ENCODE peak calls at places on chromosomes 4 and X, in eight cellular contexts. One of them, this sample, is unnamed.

GRCh38 chr4:169030575-169030982 is 20.5 kb upstream of the CBR4 start:
- DNase-seq in AG09319: no peak
- DNase-seq in activated CD8-positive, alpha-beta T cell treated with anti-CD3 and anti-CD28 coated beads for 36 hours: no peak
- DNase-seq in fibroblast of mammary gland: peak; percentile 49
- DNase-seq in Peyer's patch: no peak
- DNase-seq in GM23338: no peak
- DNase-seq in Calu3: no peak
- DNase-seq in lower lobe of right lung: no peak
- DNase-seq in this sample: no peak

GRCh38 chr4:74097631-74098550 is 1.1 kb downstream of the CXCL2 start:
- DNase-seq in lower lobe of right lung: no peak
- DNase-seq in AG09319: no peak
- DNase-seq in Calu3: peak; percentile 34
- DNase-seq in GM23338: no peak
- DNase-seq in activated CD8-positive, alpha-beta T cell treated with anti-CD3 and anti-CD28 coated beads for 36 hours: no peak
- DNase-seq in fibroblast of mammary gland: no peak
- DNase-seq in Peyer's patch: no peak
- DNase-seq in this sample: no peak

GRCh38 chrX:47483310-47484268 is 567 bp upstream of the ZNF41 start:
- DNase-seq in activated CD8-positive, alpha-beta T cell treated with anti-CD3 and anti-CD28 coated beads for 36 hours: no peak
- DNase-seq in fibroblast of mammary gland: peak; percentile 41
- DNase-seq in AG09319: no peak
- DNase-seq in Calu3: peak; percentile 11
- DNase-seq in lower lobe of right lung: peak; percentile 44
- DNase-seq in Peyer's patch: peak; percentile 50
- DNase-seq in GM23338: peak; percentile 22
- DNase-seq in this sample: peak; percentile 9

GRCh38 chrX:48918303-48918643 is 551 bp downstream of the PIM2 start:
- DNase-seq in AG09319: no peak
- DNase-seq in Calu3: no peak
- DNase-seq in GM23338: no peak
- DNase-seq in Peyer's patch: no peak
- DNase-seq in lower lobe of right lung: no peak
- DNase-seq in activated CD8-positive, alpha-beta T cell treated with anti-CD3 and anti-CD28 coated beads for 36 hours: peak; percentile 4
- DNase-seq in fibroblast of mammary gland: no peak
- DNase-seq in this sample: no peak

GRCh38 chr4:138078751-138079150 is 163.4 kb downstream of the SLC7A11 start:
- DNase-seq in GM23338: no peak
- DNase-seq in Calu3: no peak
- DNase-seq in lower lobe of right lung: no peak
- DNase-seq in activated CD8-positive, alpha-beta T cell treated with anti-CD3 and anti-CD28 coated beads for 36 hours: no peak
- DNase-seq in AG09319: no peak
- DNase-seq in fibroblast of mammary gland: peak; percentile 11
- DNase-seq in Peyer's patch: no peak
- DNase-seq in this sample: no peak

GRCh38 chrX:153944140-153944799 is at the start of gene RENBP:
- DNase-seq in AG09319: no peak
- DNase-seq in activated CD8-positive, alpha-beta T cell treated with anti-CD3 and anti-CD28 coated beads for 36 hours: peak; percentile 60
- DNase-seq in lower lobe of right lung: peak; percentile 83
- DNase-seq in fibroblast of mammary gland: no peak
- DNase-seq in Calu3: no peak
- DNase-seq in GM23338: peak; percentile 70
- DNase-seq in Peyer's patch: peak; percentile 63
- DNase-seq in this sample: no peak

GRCh38 chr4:148068065-148068911 is 336.4 kb downstream of the ARHGAP10 start:
- DNase-seq in GM23338: peak; percentile 45
- DNase-seq in activated CD8-positive, alpha-beta T cell treated with anti-CD3 and anti-CD28 coated beads for 36 hours: no peak
- DNase-seq in Calu3: no peak
- DNase-seq in lower lobe of right lung: no peak
- DNase-seq in fibroblast of mammary gland: no peak
- DNase-seq in Peyer's patch: no peak
- DNase-seq in AG09319: no peak
- DNase-seq in this sample: no peak

GRCh38 chr4:86586160-86586572 is 7.9 kb upstream of the PTPN13 start:
- DNase-seq in Calu3: no peak
- DNase-seq in lower lobe of right lung: no peak
- DNase-seq in AG09319: no peak
- DNase-seq in fibroblast of mammary gland: peak; percentile 22
- DNase-seq in GM23338: peak; percentile 57
- DNase-seq in activated CD8-positive, alpha-beta T cell treated with anti-CD3 and anti-CD28 coated beads for 36 hours: no peak
- DNase-seq in Peyer's patch: no peak
- DNase-seq in this sample: peak; percentile 11

GRCh38 chrX:43266487-43266886 is 389.6 kb upstream of the MAOA start:
- DNase-seq in fibroblast of mammary gland: no peak
- DNase-seq in activated CD8-positive, alpha-beta T cell treated with anti-CD3 and anti-CD28 coated beads for 36 hours: no peak
- DNase-seq in AG09319: no peak
- DNase-seq in Calu3: no peak
- DNase-seq in GM23338: no peak
- DNase-seq in lower lobe of right lung: no peak
- DNase-seq in Peyer's patch: no peak
- DNase-seq in this sample: no peak

GRCh38 chr4:98685225-98686045 is 27.0 kb upstream of the TSPAN5 start:
- DNase-seq in lower lobe of right lung: no peak
- DNase-seq in AG09319: no peak
- DNase-seq in GM23338: no peak
- DNase-seq in fibroblast of mammary gland: no peak
- DNase-seq in Calu3: no peak
- DNase-seq in Peyer's patch: no peak
- DNase-seq in activated CD8-positive, alpha-beta T cell treated with anti-CD3 and anti-CD28 coated beads for 36 hours: no peak
- DNase-seq in this sample: no peak

GRCh38 chr4:137427411-137427810 is 104.9 kb downstream of the PCDH18 start:
- DNase-seq in Calu3: no peak
- DNase-seq in lower lobe of right lung: no peak
- DNase-seq in activated CD8-positive, alpha-beta T cell treated with anti-CD3 and anti-CD28 coated beads for 36 hours: no peak
- DNase-seq in AG09319: no peak
- DNase-seq in Peyer's patch: no peak
- DNase-seq in fibroblast of mammary gland: peak; percentile 35
- DNase-seq in GM23338: no peak
- DNase-seq in this sample: no peak

GRCh38 chrX:103656623-103657022 is 27.8 kb downstream of the TCEAL1 start:
- DNase-seq in lower lobe of right lung: no peak
- DNase-seq in Peyer's patch: no peak
- DNase-seq in activated CD8-positive, alpha-beta T cell treated with anti-CD3 and anti-CD28 coated beads for 36 hours: no peak
- DNase-seq in AG09319: peak; percentile 29
- DNase-seq in GM23338: no peak
- DNase-seq in Calu3: peak; percentile 51
- DNase-seq in fibroblast of mammary gland: peak; percentile 72
- DNase-seq in this sample: peak; percentile 92

GRCh38 chr4:56410247-56410646 is 23.0 kb upstream of the AASDH start:
- DNase-seq in lower lobe of right lung: no peak
- DNase-seq in AG09319: peak; percentile 96
- DNase-seq in GM23338: peak; percentile 94
- DNase-seq in Calu3: peak; percentile 62
- DNase-seq in activated CD8-positive, alpha-beta T cell treated with anti-CD3 and anti-CD28 coated beads for 36 hours: no peak
- DNase-seq in Peyer's patch: no peak
- DNase-seq in fibroblast of mammary gland: peak; percentile 99
- DNase-seq in this sample: peak; percentile 99

GRCh38 chr4:73788411-73788810 is 48.0 kb downstream of the CXCL8 start:
- DNase-seq in AG09319: no peak
- DNase-seq in GM23338: no peak
- DNase-seq in lower lobe of right lung: no peak
- DNase-seq in Calu3: no peak
- DNase-seq in fibroblast of mammary gland: no peak
- DNase-seq in activated CD8-positive, alpha-beta T cell treated with anti-CD3 and anti-CD28 coated beads for 36 hours: no peak
- DNase-seq in Peyer's patch: no peak
- DNase-seq in this sample: no peak

GRCh38 chr4:7194251-7195137 is 2.2 kb downstream of the SORCS2 start:
- DNase-seq in lower lobe of right lung: peak; percentile 83
- DNase-seq in activated CD8-positive, alpha-beta T cell treated with anti-CD3 and anti-CD28 coated beads for 36 hours: peak; percentile 40
- DNase-seq in Peyer's patch: no peak
- DNase-seq in Calu3: peak; percentile 55
- DNase-seq in GM23338: no peak
- DNase-seq in fibroblast of mammary gland: peak; percentile 31
- DNase-seq in AG09319: no peak
- DNase-seq in this sample: no peak

GRCh38 chr4:22129454-22130075 is 181.0 kb upstream of the KCNIP4 start:
- DNase-seq in activated CD8-positive, alpha-beta T cell treated with anti-CD3 and anti-CD28 coated beads for 36 hours: peak; percentile 39
- DNase-seq in Peyer's patch: no peak
- DNase-seq in GM23338: peak; percentile 84
- DNase-seq in Calu3: peak; percentile 40
- DNase-seq in AG09319: peak; percentile 5
- DNase-seq in fibroblast of mammary gland: peak; percentile 65
- DNase-seq in lower lobe of right lung: no peak
- DNase-seq in this sample: peak; percentile 26

GRCh38 chr4:95417531-95417930 is 131.2 kb downstream of the UNC5C start:
- DNase-seq in activated CD8-positive, alpha-beta T cell treated with anti-CD3 and anti-CD28 coated beads for 36 hours: no peak
- DNase-seq in GM23338: no peak
- DNase-seq in lower lobe of right lung: no peak
- DNase-seq in Calu3: no peak
- DNase-seq in Peyer's patch: no peak
- DNase-seq in fibroblast of mammary gland: no peak
- DNase-seq in AG09319: no peak
- DNase-seq in this sample: no peak

GRCh38 chr4:1604706-1605205 is 79.4 kb downstream of the FAM53A start:
- DNase-seq in lower lobe of right lung: peak; percentile 48
- DNase-seq in fibroblast of mammary gland: no peak
- DNase-seq in Calu3: peak; percentile 65
- DNase-seq in activated CD8-positive, alpha-beta T cell treated with anti-CD3 and anti-CD28 coated beads for 36 hours: peak; percentile 62
- DNase-seq in AG09319: no peak
- DNase-seq in GM23338: no peak
- DNase-seq in Peyer's patch: no peak
- DNase-seq in this sample: no peak
- TF ChIP-seq CTCF in lower lobe of right lung: no peak
- TF ChIP-seq CTCF in fibroblast of mammary gland: no peak
- TF ChIP-seq CTCF in Calu3: peak; percentile 25
- TF ChIP-seq CTCF in activated CD8-positive, alpha-beta T cell treated with anti-CD3 and anti-CD28 coated beads for 36 hours: no peak
- TF ChIP-seq CTCF in AG09319: no peak
- TF ChIP-seq CTCF in GM23338: peak; percentile 14
- TF ChIP-seq CTCF in Peyer's patch: no peak
- TF ChIP-seq CTCF in this sample: no peak

GRCh38 chrX:13029341-13029740 is 15.1 kb downstream of the FAM9C start:
- DNase-seq in AG09319: no peak
- DNase-seq in activated CD8-positive, alpha-beta T cell treated with anti-CD3 and anti-CD28 coated beads for 36 hours: no peak
- DNase-seq in fibroblast of mammary gland: peak; percentile 30
- DNase-seq in Calu3: peak; percentile 59
- DNase-seq in Peyer's patch: no peak
- DNase-seq in GM23338: no peak
- DNase-seq in lower lobe of right lung: no peak
- DNase-seq in this sample: peak; percentile 24

GRCh38 chrX:13026877-13027652 is 17.4 kb downstream of the FAM9C start:
- DNase-seq in GM23338: no peak
- DNase-seq in AG09319: no peak
- DNase-seq in Peyer's patch: no peak
- DNase-seq in lower lobe of right lung: no peak
- DNase-seq in Calu3: no peak
- DNase-seq in fibroblast of mammary gland: no peak
- DNase-seq in activated CD8-positive, alpha-beta T cell treated with anti-CD3 and anti-CD28 coated beads for 36 hours: peak; percentile 28
- DNase-seq in this sample: no peak

GRCh38 chrX:13029831-13030771 is 14.3 kb downstream of the FAM9C start:
- DNase-seq in lower lobe of right lung: no peak
- DNase-seq in Peyer's patch: no peak
- DNase-seq in Calu3: peak; percentile 62
- DNase-seq in fibroblast of mammary gland: no peak
- DNase-seq in activated CD8-positive, alpha-beta T cell treated with anti-CD3 and anti-CD28 coated beads for 36 hours: no peak
- DNase-seq in AG09319: no peak
- DNase-seq in GM23338: peak; percentile 31
- DNase-seq in this sample: no peak

GRCh38 chrX:13024911-13025454 is 19.4 kb downstream of the FAM9C start:
- DNase-seq in AG09319: no peak
- DNase-seq in lower lobe of right lung: no peak
- DNase-seq in Peyer's patch: no peak
- DNase-seq in activated CD8-positive, alpha-beta T cell treated with anti-CD3 and anti-CD28 coated beads for 36 hours: no peak
- DNase-seq in fibroblast of mammary gland: no peak
- DNase-seq in Calu3: no peak
- DNase-seq in GM23338: no peak
- DNase-seq in this sample: no peak

DNA sequence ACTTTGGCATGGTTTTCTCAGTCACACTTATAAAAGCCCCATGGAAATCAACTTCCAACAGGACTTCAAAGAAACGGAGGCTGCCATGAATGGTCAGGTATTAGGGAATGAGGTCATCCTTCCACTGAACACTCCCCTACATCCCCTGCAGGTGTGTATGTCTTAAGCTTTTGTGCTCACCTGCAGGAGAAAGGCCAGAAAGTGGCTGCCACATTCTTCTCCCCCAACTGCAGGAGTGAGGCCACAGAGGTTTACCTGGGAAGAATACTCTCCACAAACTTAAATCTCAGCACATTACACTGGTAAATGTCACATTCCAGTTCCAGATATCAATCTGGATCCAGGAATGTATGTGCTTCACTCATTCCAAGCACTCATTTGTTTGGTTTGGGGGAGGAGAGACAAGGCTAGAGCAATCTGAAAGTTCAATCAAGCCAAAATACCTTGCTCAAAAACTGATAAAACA is 15.5 kb downstream of the FAM9C start:
- DNase-seq in AG09319: no peak
- DNase-seq in Peyer's patch: no peak
- DNase-seq in lower lobe of right lung: no peak
- DNase-seq in fibroblast of mammary gland: no peak
- DNase-seq in GM23338: peak; percentile 27
- DNase-seq in Calu3: peak; percentile 42
- DNase-seq in activated CD8-positive, alpha-beta T cell treated with anti-CD3 and anti-CD28 coated beads for 36 hours: no peak
- DNase-seq in this sample: peak; percentile 21
- TF ChIP-seq CTCF in AG09319: no peak
- TF ChIP-seq CTCF in Peyer's patch: no peak
- TF ChIP-seq CTCF in lower lobe of right lung: no peak
- TF ChIP-seq CTCF in fibroblast of mammary gland: no peak
- TF ChIP-seq CTCF in GM23338: no peak
- TF ChIP-seq CTCF in Calu3: no peak
- TF ChIP-seq CTCF in activated CD8-positive, alpha-beta T cell treated with anti-CD3 and anti-CD28 coated beads for 36 hours: no peak
- TF ChIP-seq CTCF in this sample: no peak

GRCh38 chr4:5784960-5785611 is 74.1 kb downstream of the EVC start:
- DNase-seq in activated CD8-positive, alpha-beta T cell treated with anti-CD3 and anti-CD28 coated beads for 36 hours: no peak
- DNase-seq in Calu3: no peak
- DNase-seq in lower lobe of right lung: no peak
- DNase-seq in AG09319: no peak
- DNase-seq in GM23338: peak; percentile 38
- DNase-seq in fibroblast of mammary gland: peak; percentile 60
- DNase-seq in Peyer's patch: no peak
- DNase-seq in this sample: no peak
- TF ChIP-seq CTCF in activated CD8-positive, alpha-beta T cell treated with anti-CD3 and anti-CD28 coated beads for 36 hours: no peak
- TF ChIP-seq CTCF in Calu3: no peak
- TF ChIP-seq CTCF in lower lobe of right lung: no peak
- TF ChIP-seq CTCF in AG09319: peak; percentile 10
- TF ChIP-seq CTCF in GM23338: peak; percentile 40
- TF ChIP-seq CTCF in fibroblast of mammary gland: peak; percentile 11
- TF ChIP-seq CTCF in Peyer's patch: no peak
- TF ChIP-seq CTCF in this sample: no peak

GRCh38 chrX:109472939-109473713 is 8.8 kb downstream of the GUCY2F start:
- DNase-seq in activated CD8-positive, alpha-beta T cell treated with anti-CD3 and anti-CD28 coated beads for 36 hours: peak; percentile 63
- DNase-seq in GM23338: peak; percentile 78
- DNase-seq in Calu3: no peak
- DNase-seq in Peyer's patch: no peak
- DNase-seq in lower lobe of right lung: no peak
- DNase-seq in fibroblast of mammary gland: peak; percentile 64
- DNase-seq in AG09319: no peak
- DNase-seq in this sample: peak; percentile 19

GRCh38 chrX:109475174-109475891 is 6.6 kb downstream of the GUCY2F start:
- DNase-seq in AG09319: no peak
- DNase-seq in Peyer's patch: no peak
- DNase-seq in fibroblast of mammary gland: peak; percentile 44
- DNase-seq in activated CD8-positive, alpha-beta T cell treated with anti-CD3 and anti-CD28 coated beads for 36 hours: peak; percentile 27
- DNase-seq in GM23338: peak; percentile 74
- DNase-seq in lower lobe of right lung: no peak
- DNase-seq in Calu3: peak; percentile 41
- DNase-seq in this sample: peak; percentile 21
- TF ChIP-seq CTCF in AG09319: peak; percentile 55
- TF ChIP-seq CTCF in Peyer's patch: peak; percentile 26
- TF ChIP-seq CTCF in fibroblast of mammary gland: peak; percentile 60
- TF ChIP-seq CTCF in activated CD8-positive, alpha-beta T cell treated with anti-CD3 and anti-CD28 coated beads for 36 hours: peak; percentile 33
- TF ChIP-seq CTCF in GM23338: peak; percentile 63
- TF ChIP-seq CTCF in lower lobe of right lung: peak; percentile 42
- TF ChIP-seq CTCF in Calu3: peak; percentile 29
- TF ChIP-seq CTCF in this sample: peak; percentile 72

This sample was measured in HFFc6.